ENCODE peak calls at places on chromosomes 4 and X, in seven cellular contexts. One of them, this sample, is unnamed.

GRCh38 chr4:85548116-85548515 is 73.2 kb downstream of the ARHGAP24 start:
- DNase-seq in suprapubic skin: no peak
- DNase-seq in PC-3: no peak
- DNase-seq in HCT116: no peak
- DNase-seq in Peyer's patch: no peak
- DNase-seq in fibroblast of lung: no peak
- DNase-seq in MM.1S: no peak
- DNase-seq in this sample: no peak

GRCh38 chr4:69896530-69897116 is 34.2 kb upstream of the CSN1S1 start:
- DNase-seq in HCT116: peak; percentile 7
- DNase-seq in PC-3: peak; percentile 42
- DNase-seq in suprapubic skin: no peak
- DNase-seq in fibroblast of lung: no peak
- DNase-seq in MM.1S: peak; percentile 13
- DNase-seq in Peyer's patch: no peak
- DNase-seq in this sample: no peak

GRCh38 chr4:125123710-125124109 is 191.0 kb upstream of the FAT4 start:
- DNase-seq in fibroblast of lung: peak; percentile 29
- DNase-seq in Peyer's patch: no peak
- DNase-seq in MM.1S: no peak
- DNase-seq in HCT116: no peak
- DNase-seq in PC-3: no peak
- DNase-seq in suprapubic skin: no peak
- DNase-seq in this sample: no peak

GRCh38 chr4:52051615-52052474 is 741 bp downstream of the SPATA18 start:
- DNase-seq in Peyer's patch: peak; percentile 69
- DNase-seq in PC-3: no peak
- DNase-seq in HCT116: no peak
- DNase-seq in fibroblast of lung: peak; percentile 93
- DNase-seq in MM.1S: no peak
- DNase-seq in suprapubic skin: peak; percentile 76
- DNase-seq in this sample: no peak

GRCh38 chr4:10584042-10584441 is 100.5 kb downstream of the CLNK start:
- DNase-seq in PC-3: peak; percentile 3
- DNase-seq in HCT116: no peak
- DNase-seq in fibroblast of lung: peak; percentile 93
- DNase-seq in suprapubic skin: no peak
- DNase-seq in Peyer's patch: no peak
- DNase-seq in MM.1S: peak; percentile 33
- DNase-seq in this sample: no peak

GRCh38 chr4:54961357-54961975 is 163.9 kb downstream of the KDR start:
- DNase-seq in Peyer's patch: no peak
- DNase-seq in HCT116: peak; percentile 21
- DNase-seq in MM.1S: peak; percentile 29
- DNase-seq in suprapubic skin: no peak
- DNase-seq in PC-3: peak; percentile 66
- DNase-seq in fibroblast of lung: peak; percentile 25
- DNase-seq in this sample: no peak

GRCh38 chrX:154908821-154909220 is 22.7 kb downstream of the F8A1 start:
- DNase-seq in fibroblast of lung: no peak
- DNase-seq in suprapubic skin: no peak
- DNase-seq in Peyer's patch: no peak
- DNase-seq in MM.1S: peak; percentile 18
- DNase-seq in PC-3: no peak
- DNase-seq in HCT116: no peak
- DNase-seq in this sample: no peak

GRCh38 chr4:38675167-38676121 is 11.4 kb downstream of the KLF3 start:
- DNase-seq in MM.1S: peak; percentile 87
- DNase-seq in suprapubic skin: peak; percentile 90
- DNase-seq in Peyer's patch: no peak
- DNase-seq in PC-3: peak; percentile 87
- DNase-seq in fibroblast of lung: peak; percentile 79
- DNase-seq in HCT116: peak; percentile 60
- DNase-seq in this sample: peak; percentile 74

GRCh38 chr4:147518846-147519767 is 38.2 kb downstream of the EDNRA start:
- DNase-seq in PC-3: peak; percentile 74
- DNase-seq in HCT116: peak; percentile 59
- DNase-seq in MM.1S: peak; percentile 77
- DNase-seq in fibroblast of lung: peak; percentile 78
- DNase-seq in Peyer's patch: no peak
- DNase-seq in suprapubic skin: no peak
- DNase-seq in this sample: peak; percentile 23

GRCh38 chrX:41435708-41436107 is 11.4 kb upstream of the NYX start:
- DNase-seq in suprapubic skin: no peak
- DNase-seq in fibroblast of lung: no peak
- DNase-seq in PC-3: no peak
- DNase-seq in Peyer's patch: no peak
- DNase-seq in MM.1S: no peak
- DNase-seq in HCT116: no peak
- DNase-seq in this sample: no peak
- H3K27ac ChIP-seq in suprapubic skin: no peak overlapping the region
- H3K27ac ChIP-seq in fibroblast of lung: no peak overlapping the region
- H3K27ac ChIP-seq in PC-3: no peak overlapping the region
- H3K27ac ChIP-seq in Peyer's patch: no peak overlapping the region
- H3K27ac ChIP-seq in MM.1S: no peak overlapping the region
- H3K27ac ChIP-seq in HCT116: no peak overlapping the region
- H3K27ac ChIP-seq in this sample: no peak overlapping the region

GRCh38 chr4:140617494-140618060 is 48.8 kb upstream of the UCP1 start:
- DNase-seq in Peyer's patch: no peak
- DNase-seq in HCT116: no peak
- DNase-seq in PC-3: no peak
- DNase-seq in fibroblast of lung: peak; percentile 6
- DNase-seq in MM.1S: no peak
- DNase-seq in suprapubic skin: no peak
- DNase-seq in this sample: no peak
- H3K4me1 ChIP-seq in Peyer's patch: no peaks in the 10 kb centered on the region
- H3K4me1 ChIP-seq in HCT116: no peaks in the 10 kb centered on the region
- H3K4me1 ChIP-seq in PC-3: no peaks in the 10 kb centered on the region
- H3K4me1 ChIP-seq in fibroblast of lung: no peaks in the 10 kb centered on the region
- H3K4me1 ChIP-seq in MM.1S: peaks cover 3% of the 10 kb centered on the region
- H3K4me1 ChIP-seq in suprapubic skin: no peaks in the 10 kb centered on the region
- H3K4me1 ChIP-seq in this sample: no peaks in the 10 kb centered on the region

GRCh38 chr4:154487144-154487543 is 4.5 kb downstream of the DCHS2 start:
- DNase-seq in fibroblast of lung: no peak
- DNase-seq in MM.1S: no peak
- DNase-seq in PC-3: no peak
- DNase-seq in Peyer's patch: no peak
- DNase-seq in HCT116: no peak
- DNase-seq in suprapubic skin: no peak
- DNase-seq in this sample: no peak

GRCh38 chr4:154490261-154490588 is 1.4 kb downstream of the DCHS2 start:
- DNase-seq in suprapubic skin: no peak
- DNase-seq in HCT116: no peak
- DNase-seq in Peyer's patch: no peak
- DNase-seq in fibroblast of lung: no peak
- DNase-seq in MM.1S: no peak
- DNase-seq in PC-3: no peak
- DNase-seq in this sample: no peak

GRCh38 chr4:154489558-154490260 is 1.9 kb downstream of the DCHS2 start:
- DNase-seq in MM.1S: no peak
- DNase-seq in PC-3: no peak
- DNase-seq in suprapubic skin: no peak
- DNase-seq in fibroblast of lung: no peak
- DNase-seq in Peyer's patch: no peak
- DNase-seq in HCT116: no peak
- DNase-seq in this sample: no peak

GRCh38 chr4:154490589-154491340 is 834 bp downstream of the DCHS2 start:
- DNase-seq in Peyer's patch: no peak
- DNase-seq in MM.1S: no peak
- DNase-seq in fibroblast of lung: no peak
- DNase-seq in HCT116: no peak
- DNase-seq in PC-3: no peak
- DNase-seq in suprapubic skin: no peak
- DNase-seq in this sample: no peak

DNA sequence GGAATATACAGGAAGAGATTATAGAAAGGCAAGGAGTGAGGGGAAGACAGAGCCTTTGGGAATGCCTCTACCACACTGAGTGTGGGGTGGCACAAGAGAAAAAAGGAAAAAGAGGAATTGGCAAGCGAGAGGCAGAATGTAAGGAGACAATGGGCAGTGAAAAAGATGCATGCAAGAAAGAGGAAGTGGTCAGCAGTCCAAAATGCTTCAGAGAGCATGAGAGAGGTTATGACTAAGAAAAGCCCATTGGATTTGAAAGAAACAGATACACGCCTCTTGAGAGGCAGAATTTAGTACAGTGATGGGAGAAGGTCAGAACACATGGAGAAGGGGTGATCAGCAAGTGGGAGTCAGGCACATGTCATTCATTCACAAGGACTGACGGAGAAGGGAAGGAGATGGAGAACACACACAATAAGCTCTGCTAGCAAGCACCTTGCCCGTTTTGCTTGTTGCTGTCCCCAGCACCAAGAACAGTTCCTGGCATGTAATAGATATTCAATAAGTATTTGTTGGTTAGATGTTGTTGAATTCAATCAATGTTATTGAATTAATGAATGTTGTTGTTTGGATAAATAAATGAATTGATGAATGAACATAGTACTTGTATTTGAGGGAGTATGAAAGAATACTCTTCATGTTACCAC is 6.3 kb downstream of the DCHS2 start:
- DNase-seq in Peyer's patch: no peak
- DNase-seq in PC-3: no peak
- DNase-seq in fibroblast of lung: no peak
- DNase-seq in HCT116: no peak
- DNase-seq in suprapubic skin: no peak
- DNase-seq in MM.1S: no peak
- DNase-seq in this sample: no peak
- H3K27me3 ChIP-seq in Peyer's patch: no peaks in the 10 kb centered on the region
- H3K27me3 ChIP-seq in PC-3: peaks cover 7% of the 10 kb centered on the region
- H3K27me3 ChIP-seq in fibroblast of lung: peaks cover 5% of the 10 kb centered on the region
- H3K27me3 ChIP-seq in HCT116: peaks cover 14% of the 10 kb centered on the region
- H3K27me3 ChIP-seq in suprapubic skin: peaks cover 39% of the 10 kb centered on the region
- H3K27me3 ChIP-seq in MM.1S: no peaks in the 10 kb centered on the region
- H3K27me3 ChIP-seq in this sample: no peaks in the 10 kb centered on the region

GRCh38 chrX:30521440-30522182 is 56.0 kb downstream of the TASL start:
- DNase-seq in PC-3: peak; percentile 16
- DNase-seq in Peyer's patch: no peak
- DNase-seq in HCT116: no peak
- DNase-seq in fibroblast of lung: peak; percentile 44
- DNase-seq in suprapubic skin: no peak
- DNase-seq in MM.1S: no peak
- DNase-seq in this sample: no peak
- H3K27ac ChIP-seq in PC-3: peak overlapping the region; percentile 19
- H3K27ac ChIP-seq in Peyer's patch: no peak overlapping the region
- H3K27ac ChIP-seq in HCT116: no peak overlapping the region
- H3K27ac ChIP-seq in fibroblast of lung: no peak overlapping the region
- H3K27ac ChIP-seq in suprapubic skin: no peak overlapping the region
- H3K27ac ChIP-seq in MM.1S: no peak overlapping the region
- H3K27ac ChIP-seq in this sample: no peak overlapping the region

GRCh38 chrX:13692771-13693231 is 3.9 kb downstream of the RAB9A start:
- DNase-seq in HCT116: peak; percentile 31
- DNase-seq in suprapubic skin: no peak
- DNase-seq in Peyer's patch: no peak
- DNase-seq in fibroblast of lung: peak; percentile 66
- DNase-seq in MM.1S: no peak
- DNase-seq in PC-3: no peak
- DNase-seq in this sample: no peak
- H3K4me1 ChIP-seq in HCT116: peaks cover 56% of the 10 kb centered on the region
- H3K4me1 ChIP-seq in suprapubic skin: peaks cover 36% of the 10 kb centered on the region
- H3K4me1 ChIP-seq in Peyer's patch: no peaks in the 10 kb centered on the region
- H3K4me1 ChIP-seq in fibroblast of lung: no peaks in the 10 kb centered on the region
- H3K4me1 ChIP-seq in MM.1S: peaks cover 4% of the 10 kb centered on the region
- H3K4me1 ChIP-seq in PC-3: peaks cover 15% of the 10 kb centered on the region
- H3K4me1 ChIP-seq in this sample: peaks cover 67% of the 10 kb centered on the region

This sample was measured in CD8-positive, alpha-beta memory T cell.